ENCODE peak calls at places on chromosomes 6 and 20, in five cellular contexts. T is RWPE1, L is tibial artery, Y is endothelial cell, Z is choroid plexus epithelial cell. R is an unnamed sample.

GRCh38 chr6:52077961-52078613 is 9.3 kb downstream of the PKHD1 start:
- DNase-seq in Y (no peak), Z (no peak), L (no peak), T (no peak), R (no peak)

GRCh38 chr20:6311841-6312655 is 189.2 kb upstream of the FERMT1 start:
- DNase-seq in Y (no peak), L (no peak), Z (no peak), T (peak; percentile 23), R (no peak)

GRCh38 chr6:8589941-8590676 is 154.8 kb upstream of the SLC35B3 start:
- DNase-seq in Y (no peak), T (peak; percentile 17), L (no peak), Z (peak; percentile 17), R (no peak)

GRCh38 chr20:32505723-32506473 is 79.2 kb downstream of the NOL4L start:
- DNase-seq in Y (no peak), L (no peak), Z (no peak), T (no peak), R (no peak)

GRCh38 chr6:123427008-123427407 is 209.7 kb downstream of the TRDN start:
- DNase-seq in L (no peak), T (no peak), Y (no peak), Z (no peak), R (no peak)

GRCh38 chr20:37193821-37194220 is 14.5 kb upstream of the MROH8 start:
- DNase-seq in Z (no peak), Y (no peak), L (no peak), T (no peak), R (no peak)

GRCh38 chr6:41182069-41183034 is 18.6 kb downstream of the TREML2 start:
- DNase-seq in Y (peak; percentile 54), L (no peak), T (peak; percentile 55), Z (peak; percentile 77), R (peak; percentile 55)

GRCh38 chr6:101391772-101392560 is 1.5 kb upstream of the GRIK2 start:
- DNase-seq in Z (no peak), Y (peak; percentile 5), L (no peak), T (no peak), R (no peak)

GRCh38 chr6:37456126-37456525 is 23.1 kb downstream of the CMTR1 start:
- DNase-seq in Y (no peak), L (no peak), T (peak; percentile 68), Z (peak; percentile 36), R (no peak)

GRCh38 chr6:152673233-152673632 is 24.5 kb upstream of the MYCT1 start:
- DNase-seq in L (no peak), Y (no peak), Z (no peak), T (no peak), R (no peak)

GRCh38 chr6:150167479-150167873 is 24.6 kb downstream of the PPP1R14C start:
- DNase-seq in Y (no peak), Z (no peak), T (no peak), L (no peak), R (no peak)

GRCh38 chr6:28589234-28589951 is 63.7 kb downstream of the GPX5 start:
- DNase-seq in Y (peak; percentile 75), Z (peak; percentile 94), T (peak; percentile 61), L (no peak), R (peak; percentile 54)

GRCh38 chr20:25057234-25058050 is 497 bp downstream of the ACSS1 start:
- DNase-seq in T (peak; percentile 67), Z (peak; percentile 53), L (peak; percentile 91), Y (peak; percentile 53), R (peak; percentile 71)

GRCh38 chr20:43843096-43843964 is 71.3 kb upstream of the TOX2 start:
- DNase-seq in Z (peak; percentile 79), L (no peak), Y (no peak), T (peak; percentile 66), R (no peak)
- TF ChIP-seq CTCF in Z (no peak), L (no peak), Y (no peak), T (no peak), R (no peak)

DNA sequence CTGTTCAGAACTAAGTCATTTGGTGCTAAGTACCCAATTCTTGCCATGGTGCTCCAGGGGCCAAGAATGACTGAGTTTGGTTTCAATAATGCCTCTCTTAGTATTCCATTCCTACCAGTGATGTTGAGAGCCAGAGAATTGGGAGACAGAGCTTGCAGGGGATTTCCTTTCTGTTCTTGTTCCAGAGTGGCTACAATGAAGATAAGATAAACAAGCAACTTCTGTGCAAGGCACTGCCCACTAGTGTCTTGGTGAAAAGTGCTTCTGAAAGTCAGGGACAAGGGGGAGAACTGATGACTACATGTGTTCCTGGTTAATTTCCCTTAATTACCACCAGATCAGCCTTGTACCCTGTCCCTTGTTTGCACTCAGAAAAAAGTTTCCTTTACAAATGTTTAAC is 421.6 kb downstream of the BCKDHB start:
- DNase-seq in T (no peak), L (no peak), Z (peak; percentile 51), Y (no peak), R (no peak)
- TF ChIP-seq CTCF in T (no peak), L (no peak), Z (peak; percentile 25), Y (no peak), R (no peak)

DNA sequence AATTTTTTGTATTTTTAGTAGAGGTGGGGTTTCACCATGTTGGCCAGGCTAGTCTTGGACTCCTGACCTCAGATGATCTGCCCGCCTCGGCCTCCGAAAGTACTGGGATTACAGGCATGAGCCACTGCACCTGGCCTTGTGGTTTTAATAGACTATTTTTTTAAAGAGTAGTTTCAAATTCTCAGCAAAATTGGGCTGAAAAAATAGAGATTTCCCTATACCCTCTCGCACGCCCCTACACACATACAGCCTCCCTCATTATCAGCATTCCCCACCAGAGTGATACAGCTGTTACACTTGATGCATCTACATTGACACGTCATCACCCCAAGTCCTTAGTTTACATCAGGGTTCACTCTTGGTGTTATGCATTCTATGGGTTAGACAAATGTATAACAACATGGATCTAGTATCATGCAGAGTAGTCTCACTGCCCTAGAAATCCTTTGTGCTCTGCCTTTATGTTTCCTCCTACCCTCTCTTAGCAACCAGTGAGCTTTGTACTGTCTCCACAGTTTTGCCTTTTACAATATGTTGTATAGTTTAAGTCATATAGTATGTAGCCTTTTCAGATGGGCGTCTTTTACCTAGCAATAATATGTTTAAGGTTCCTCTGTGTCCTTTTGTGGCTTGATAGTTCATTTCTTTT is 103.6 kb downstream of the CDYL start:
- DNase-seq in L (no peak), Z (no peak), Y (no peak), T (no peak), R (peak; percentile 31)
- TF ChIP-seq CTCF in L (no peak), Z (no peak), Y (no peak), T (no peak), R (no peak)

GRCh38 chr6:159169193-159169555 is at the start of gene FNDC1:
- DNase-seq in L (no peak), Y (peak; percentile 81), T (peak; percentile 21), Z (no peak), R (peak; percentile 82)

GRCh38 chr6:159169557-159170332 is 545 bp downstream of the FNDC1 start:
- DNase-seq in T (no peak), L (no peak), Y (peak; percentile 60), Z (peak; percentile 41), R (peak; percentile 26)

GRCh38 chr6:159168536-159169192 is 536 bp upstream of the FNDC1 start:
- DNase-seq in T (no peak), L (no peak), Z (no peak), Y (peak; percentile 76), R (peak; percentile 21)

GRCh38 chr6:159163901-159164370 is 5.3 kb upstream of the FNDC1 start:
- DNase-seq in T (no peak), Z (peak; percentile 85), Y (no peak), L (no peak), R (no peak)
- TF ChIP-seq CTCF in T (no peak), Z (no peak), Y (no peak), L (no peak), R (no peak)